ENCODE peak calls at places on chromosomes 16 and 17, in seven cellular contexts. O is astrocyte of the hippocampus; Q is iPS-NIHi11; A is midbrain; R is mesendoderm; F is CD8-positive, alpha-beta T cell; B is T-helper 2 cell treated with Interferon-gamma antibody and Interleukin-4, amounts not matched to agents 5 μg/mL and 100 μg/mL, for 36 hours. Y is an unnamed sample.

GRCh38 chr17:77320046-77320445 is 179.3 kb downstream of the SEC14L1 start:
- DNase-seq in O (no peak), Q (no peak), A (no peak), R (no peak), F (no peak), B (no peak), Y (peak)

GRCh38 chr17:6757747-6758146 is 1.9 kb downstream of the XAF1 start:
- DNase-seq in O (no peak), Q (no peak), A (no peak), R (no peak), F (no peak), B (no peak), Y (no peak)

GRCh38 chr17:67746704-67747571 is 29.2 kb downstream of the NOL11 start:
- DNase-seq in O (no peak), Q (no peak), A (no peak), R (no peak), F (no peak), B (no peak), Y (no peak)

GRCh38 chr16:86566966-86567700 is 504 bp downstream of the FOXC2 start:
- DNase-seq in O (peak), Q (peak), A (no peak), R (peak), F (no peak), B (no peak), Y (peak)

GRCh38 chr17:68662037-68662432 is 60.9 kb upstream of the FAM20A start:
- DNase-seq in O (no peak), Q (no peak), A (no peak), R (no peak), F (no peak), B (no peak), Y (no peak)

GRCh38 chr17:64354396-64354795 is 36.3 kb downstream of the PECAM1 start:
- DNase-seq in O (no peak), Q (no peak), A (no peak), R (no peak), F (no peak), B (no peak), Y (no peak)

GRCh38 chr17:73429440-73430164 is 117.8 kb upstream of the CDC42EP4 start:
- DNase-seq in O (peak), Q (peak), A (peak), R (peak), F (peak), B (peak), Y (peak)

GRCh38 chr16:48300391-48300856 is 53.1 kb upstream of the ABCC11 start:
- DNase-seq in O (peak), Q (no peak), A (no peak), R (peak), F (no peak), B (no peak), Y (peak)

GRCh38 chr17:77245162-77245926 is 104.6 kb downstream of the SEC14L1 start:
- DNase-seq in O (no peak), Q (no peak), A (no peak), R (no peak), F (no peak), B (no peak), Y (no peak)

GRCh38 chr16:2835638-2836493 is 5.8 kb downstream of the ZG16B start:
- DNase-seq in O (peak), Q (peak), A (no peak), R (peak), F (no peak), B (no peak), Y (peak)

GRCh38 chr17:75087558-75088453 is at the start of gene SLC16A5:
- DNase-seq in O (peak), Q (peak), A (no peak), R (peak), F (peak), B (peak), Y (peak)

GRCh38 chr16:1698680-1699079 is 7.3 kb upstream of the MAPK8IP3 start:
- DNase-seq in O (no peak), Q (no peak), A (no peak), R (no peak), F (no peak), B (no peak), Y (no peak)

GRCh38 chr17:67021718-67022450 is 22.5 kb upstream of the CACNG1 start:
- DNase-seq in O (no peak), Q (no peak), A (no peak), R (no peak), F (no peak), B (no peak), Y (no peak)

GRCh38 chr17:7502987-7503386 is 18.8 kb downstream of the POLR2A start:
- DNase-seq in O (no peak), Q (peak), A (no peak), R (peak), F (no peak), B (no peak), Y (no peak)

GRCh38 chr17:72974605-72975232 is 117.8 kb downstream of the SLC39A11 start:
- DNase-seq in O (no peak), Q (no peak), A (no peak), R (no peak), F (no peak), B (no peak), Y (peak)

GRCh38 chr17:16932611-16933010 is 39.3 kb downstream of the TNFRSF13B start:
- DNase-seq in O (no peak), Q (no peak), A (no peak), R (no peak), F (no peak), B (no peak), Y (no peak)

GRCh38 chr17:6641374-6641818 is 536 bp downstream of the TXNDC17 start:
- DNase-seq in O (no peak), Q (no peak), A (no peak), R (no peak), F (no peak), B (peak), Y (no peak)

GRCh38 chr16:46961373-46962353 is 11.8 kb downstream of the DNAJA2 start:
- DNase-seq in O (peak), Q (no peak), A (no peak), R (no peak), F (peak), B (peak), Y (no peak)

GRCh38 chr16:58127033-58127556 is 2.1 kb downstream of the CFAP20 start:
- DNase-seq in O (peak), Q (no peak), A (peak), R (peak), F (no peak), B (no peak), Y (peak)

GRCh38 chr16:31354394-31355291 is at the start of gene ITGAX:
- DNase-seq in O (peak), Q (no peak), A (peak), R (peak), F (peak), B (peak), Y (no peak)

GRCh38 chr17:72142614-72143013 is 21.8 kb downstream of the SOX9 start:
- DNase-seq in O (no peak), Q (no peak), A (no peak), R (no peak), F (no peak), B (no peak), Y (no peak)

GRCh38 chr17:21039839-21040575 is 2.8 kb downstream of the USP22 start:
- DNase-seq in O (peak), Q (no peak), A (peak), R (peak), F (peak), B (no peak), Y (peak)

GRCh38 chr16:83955218-83956130 is 2.4 kb downstream of the OSGIN1 start:
- DNase-seq in O (peak), Q (no peak), A (no peak), R (no peak), F (no peak), B (no peak), Y (peak)

GRCh38 chr16:74563828-74564263 is 43.1 kb downstream of the GLG1 start:
- DNase-seq in O (peak), Q (no peak), A (no peak), R (peak), F (no peak), B (no peak), Y (peak)

GRCh38 chr16:89312194-89312593 is 94.7 kb downstream of the ZNF778 start:
- DNase-seq in O (no peak), Q (no peak), A (no peak), R (no peak), F (no peak), B (no peak), Y (no peak)

GRCh38 chr17:50117202-50118040 is 12.5 kb downstream of the SAMD14 start:
- DNase-seq in O (peak), Q (peak), A (no peak), R (peak), F (peak), B (peak), Y (peak)

GRCh38 chr17:65542595-65542994 is 18.9 kb downstream of the AXIN2 start:
- DNase-seq in O (no peak), Q (no peak), A (no peak), R (no peak), F (no peak), B (no peak), Y (no peak)

GRCh38 chr17:41728056-41728455 is 6.4 kb downstream of the HAP1 start:
- DNase-seq in O (no peak), Q (no peak), A (no peak), R (no peak), F (no peak), B (no peak), Y (no peak)

GRCh38 chr16:14502932-14503741 is 126.9 kb downstream of the PARN start:
- DNase-seq in O (peak), Q (no peak), A (no peak), R (no peak), F (no peak), B (no peak), Y (peak)

GRCh38 chr17:32492648-32493289 is 6.0 kb downstream of the CDK5R1 start:
- DNase-seq in O (no peak), Q (no peak), A (no peak), R (no peak), F (no peak), B (no peak), Y (no peak)

GRCh38 chr16:76970087-76970744 is 220.8 kb upstream of the MON1B start:
- DNase-seq in O (no peak), Q (no peak), A (no peak), R (peak), F (no peak), B (no peak), Y (peak)

GRCh38 chr17:58279016-58279671 is 1.6 kb downstream of the MPO start:
- DNase-seq in O (peak), Q (no peak), A (no peak), R (no peak), F (no peak), B (no peak), Y (peak)

GRCh38 chr17:60146206-60146605 is 3.6 kb upstream of the CA4 start:
- DNase-seq in O (no peak), Q (no peak), A (no peak), R (no peak), F (no peak), B (no peak), Y (no peak)

GRCh38 chr17:35900693-35901487 is 20.7 kb upstream of the CCL5 start:
- DNase-seq in O (no peak), Q (no peak), A (no peak), R (no peak), F (no peak), B (no peak), Y (peak)